ENCODE peak calls at places on chromosomes 11 and 22, in eight cellular contexts. X, P, T, U, R, W, Z and G are unnamed samples.

GRCh38 chr11:104164028-104164520 is at the start of gene PDGFD:
- DNase-seq in X (peak), P (peak), T (peak), U (peak), R (peak), W (peak), Z (peak), G (peak)

GRCh38 chr11:36512016-36512415 is 1.9 kb upstream of the TRAF6 start:
- DNase-seq in X (no peak), P (no peak), T (no peak), U (no peak), R (no peak), W (no peak), Z (no peak), G (no peak)

GRCh38 chr22:36540867-36541642 is 12.1 kb upstream of the EIF3D start:
- DNase-seq in X (peak), P (no peak), T (no peak), U (no peak), R (no peak), W (no peak), Z (no peak), G (peak)

GRCh38 chr11:100830978-100831732 is 144.1 kb downstream of the ARHGAP42 start:
- DNase-seq in X (peak), P (no peak), T (no peak), U (peak), R (no peak), W (no peak), Z (peak), G (peak)

GRCh38 chr22:22979954-22980353 is 90.4 kb upstream of the GNAZ start:
- DNase-seq in X (no peak), P (no peak), T (no peak), U (no peak), R (no peak), W (no peak), Z (no peak), G (no peak)

GRCh38 chr11:128290106-128290840 is 297.1 kb downstream of the ETS1 start:
- DNase-seq in X (peak), P (peak), T (peak), U (peak), R (peak), W (no peak), Z (peak), G (peak)

GRCh38 chr22:26701323-26701722 is 43.9 kb downstream of the MIAT start:
- DNase-seq in X (no peak), P (no peak), T (no peak), U (no peak), R (no peak), W (no peak), Z (no peak), G (no peak)

GRCh38 chr11:72234514-72234830 is 9.5 kb downstream of the PHOX2A start:
- DNase-seq in X (no peak), P (no peak), T (no peak), U (no peak), R (no peak), W (no peak), Z (no peak), G (no peak)

GRCh38 chr22:46984751-46985506 is 222.5 kb downstream of the TBC1D22A start:
- DNase-seq in X (no peak), P (no peak), T (no peak), U (peak), R (no peak), W (no peak), Z (peak), G (peak)

GRCh38 chr11:10261821-10262220 is 32.2 kb downstream of the SBF2 start:
- DNase-seq in X (no peak), P (no peak), T (no peak), U (no peak), R (no peak), W (no peak), Z (peak), G (no peak)

GRCh38 chr22:31235076-31235475 is 23.0 kb downstream of the LIMK2 start:
- DNase-seq in X (no peak), P (no peak), T (no peak), U (peak), R (no peak), W (no peak), Z (no peak), G (no peak)

GRCh38 chr11:125451400-125452124 is 44.5 kb downstream of the FEZ1 start:
- DNase-seq in X (no peak), P (peak), T (peak), U (peak), R (no peak), W (peak), Z (peak), G (no peak)

GRCh38 chr11:23006730-23007129 is 146.5 kb upstream of the CCDC179 start:
- DNase-seq in X (no peak), P (no peak), T (no peak), U (no peak), R (no peak), W (no peak), Z (peak), G (no peak)

GRCh38 chr11:60204922-60205321 is 22.0 kb upstream of the MS4A6A start:
- DNase-seq in X (no peak), P (peak), T (no peak), U (no peak), R (no peak), W (no peak), Z (no peak), G (no peak)

DNA sequence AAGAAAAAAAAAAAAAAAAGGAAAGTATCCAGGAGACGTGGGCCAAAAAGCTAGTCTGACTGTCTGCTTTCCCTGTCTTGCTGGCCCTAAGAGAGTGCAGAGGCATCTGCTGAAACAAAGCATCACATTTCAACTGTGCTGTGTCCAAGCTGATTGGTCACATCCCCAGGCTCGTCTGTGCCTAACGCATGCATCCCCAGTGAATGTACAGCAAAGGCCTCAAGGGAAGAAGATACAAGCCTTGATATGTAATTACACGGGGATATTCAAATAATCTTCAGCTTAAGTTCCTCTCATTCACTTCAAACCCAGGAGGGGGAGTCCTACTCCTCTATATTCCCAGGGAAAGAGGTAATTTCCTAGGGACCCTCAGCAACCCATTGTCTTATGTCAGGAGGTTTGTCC is 5.4 kb upstream of the SORL1 start:
- DNase-seq in X (no peak), P (peak), T (no peak), U (no peak), R (no peak), W (no peak), Z (peak), G (peak)
- TF ChIP-seq CTCF in X (peak), P (peak), T (peak), U (no peak), R (no peak), W (peak), Z (peak), G (peak)

GRCh38 chr22:20862540-20862939 is 3.7 kb downstream of the SNAP29 start:
- DNase-seq in X (no peak), P (no peak), T (no peak), U (no peak), R (no peak), W (no peak), Z (no peak), G (no peak)

GRCh38 chr22:20859615-20860014 is 808 bp downstream of the SNAP29 start:
- DNase-seq in X (no peak), P (peak), T (peak), U (no peak), R (no peak), W (no peak), Z (no peak), G (no peak)

GRCh38 chr22:20857838-20858614 is 585 bp downstream of the PI4KA start:
- DNase-seq in X (no peak), P (peak), T (peak), U (peak), R (peak), W (peak), Z (peak), G (peak)

GRCh38 chr22:20857247-20857643 is 1.4 kb downstream of the PI4KA start:
- DNase-seq in X (no peak), P (no peak), T (peak), U (no peak), R (no peak), W (no peak), Z (no peak), G (no peak)

DNA sequence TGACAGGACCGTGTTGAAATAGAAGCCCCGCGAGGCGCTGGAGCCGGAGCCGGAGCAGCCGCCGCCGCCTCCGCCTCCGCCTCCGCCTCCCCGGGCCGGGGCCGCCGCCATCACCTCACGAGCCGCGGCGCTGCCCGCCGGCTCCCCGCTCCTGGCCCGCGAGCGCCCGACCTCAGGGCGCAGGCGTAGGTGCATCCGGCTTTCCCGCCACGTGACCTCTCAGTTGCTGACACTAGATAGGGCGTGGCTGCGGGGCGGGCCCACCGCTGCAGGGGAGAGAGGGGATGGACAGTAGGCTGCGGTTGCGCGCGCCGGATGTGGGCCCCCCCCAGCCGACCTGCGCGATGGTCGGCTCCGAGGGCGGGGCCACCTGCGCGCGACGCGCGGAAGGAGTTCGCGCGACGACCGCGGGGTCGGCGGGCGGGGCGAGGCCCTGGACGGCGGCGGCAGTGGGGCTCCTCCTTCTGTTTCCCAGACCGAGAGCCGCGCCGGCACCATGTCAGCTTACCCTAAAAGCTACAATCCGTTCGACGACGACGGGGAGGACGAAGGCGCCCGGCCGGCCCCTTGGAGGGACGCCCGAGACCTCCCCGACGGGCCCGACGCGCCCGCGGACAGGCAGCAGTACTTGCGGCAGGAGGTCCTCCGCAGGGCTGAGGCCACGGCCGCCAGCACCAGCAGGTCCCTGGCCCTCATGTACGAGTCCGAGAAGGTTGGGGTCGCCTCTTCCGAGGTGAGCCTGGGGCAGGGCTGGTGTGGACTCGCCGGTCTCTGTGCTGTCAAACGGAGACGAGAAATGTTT is at the start of the genes PI4KA and SNAP29:
- DNase-seq in X (peak), P (peak), T (peak), U (peak), R (peak), W (peak), Z (peak), G (peak)
- TF ChIP-seq CTCF in X (no peak), P (no peak), T (no peak), U (no peak), R (no peak), W (no peak), Z (no peak), G (no peak)

GRCh38 chr11:69950621-69951020 is 127.5 kb upstream of the ANO1 start:
- DNase-seq in X (no peak), P (no peak), T (no peak), U (no peak), R (no peak), W (no peak), Z (no peak), G (no peak)

GRCh38 chr11:69948256-69949141 is 129.3 kb upstream of the FGF3 start:
- DNase-seq in X (peak), P (no peak), T (peak), U (peak), R (no peak), W (no peak), Z (peak), G (no peak)

GRCh38 chr11:69951821-69952590 is 126.1 kb upstream of the ANO1 start:
- DNase-seq in X (no peak), P (no peak), T (no peak), U (no peak), R (no peak), W (no peak), Z (no peak), G (no peak)

GRCh38 chr11:69949327-69949726 is 128.8 kb upstream of the ANO1 start:
- DNase-seq in X (peak), P (no peak), T (peak), U (peak), R (no peak), W (no peak), Z (peak), G (peak)

GRCh38 chr11:69950120-69950519 is 128.0 kb upstream of the ANO1 start:
- DNase-seq in X (no peak), P (peak), T (no peak), U (no peak), R (no peak), W (no peak), Z (peak), G (no peak)
- TF ChIP-seq CTCF in X (peak), P (peak), T (peak), U (peak), R (peak), W (no peak), Z (peak), G (peak)

GRCh38 chr22:49608228-49608627 is 219.4 kb downstream of the BRD1 start:
- DNase-seq in X (no peak), P (no peak), T (peak), U (no peak), R (no peak), W (peak), Z (no peak), G (no peak)
- TF ChIP-seq CTCF in X (no peak), P (no peak), T (no peak), U (no peak), R (no peak), W (no peak), Z (no peak), G (no peak)